ENCODE peak calls at places on chromosomes 5 and 9, in four cellular contexts. O is SJCRH30, S is body of pancreas, V is MM.1S. N is an unnamed sample.

GRCh38 chr5:111699324-111699723 is 57.7 kb downstream of the NREP start:
- DNase-seq in O (no peak), S (no peak), V (no peak), N (no peak)

GRCh38 chr5:120463991-120464626 is at the start of gene PRR16:
- DNase-seq in O (peak; percentile 30), S (peak; percentile 29), V (peak; percentile 68), N (peak; percentile 84)

GRCh38 chr5:96347502-96348292 is 85.4 kb downstream of the PCSK1 start:
- DNase-seq in O (no peak), S (no peak), V (no peak), N (no peak)

GRCh38 chr9:86807577-86807976 is 139.7 kb downstream of the GAS1 start:
- DNase-seq in O (peak; percentile 94), S (no peak), V (no peak), N (no peak)

GRCh38 chr9:123434619-123435240 is 78.7 kb downstream of the CRB2 start:
- DNase-seq in O (no peak), S (no peak), V (no peak), N (no peak)

GRCh38 chr5:4938941-4939546 is 201.1 kb upstream of the ADAMTS16 start:
- DNase-seq in O (no peak), S (no peak), V (no peak), N (no peak)

GRCh38 chr9:81182421-81182820 is 506.9 kb downstream of the TLE1 start:
- DNase-seq in O (peak; percentile 85), S (no peak), V (no peak), N (no peak)

GRCh38 chr5:135339189-135339588 is 59.8 kb downstream of the MACROH2A1 start:
- DNase-seq in O (no peak), S (no peak), V (no peak), N (no peak)

GRCh38 chr9:108374606-108375005 is 481.2 kb downstream of the ACTL7B start:
- DNase-seq in O (no peak), S (no peak), V (no peak), N (no peak)

GRCh38 chr9:26650325-26650724 is 242.3 kb downstream of the CAAP1 start:
- DNase-seq in O (no peak), S (no peak), V (no peak), N (no peak)

GRCh38 chr5:126777257-126777973 is 479 bp downstream of the LMNB1 start:
- DNase-seq in O (peak; percentile 56), S (peak; percentile 75), V (peak; percentile 78), N (peak; percentile 81)

GRCh38 chr5:52870448-52870847 is 82.7 kb downstream of the ITGA1 start:
- DNase-seq in O (peak; percentile 83), S (no peak), V (no peak), N (peak; percentile 76)

GRCh38 chr5:158471179-158471924 is 612.4 kb upstream of the CLINT1 start:
- DNase-seq in O (peak; percentile 19), S (peak; percentile 70), V (no peak), N (no peak)

GRCh38 chr5:57434227-57434640 is 48.4 kb downstream of the ACTBL2 start:
- DNase-seq in O (no peak), S (peak; percentile 22), V (no peak), N (no peak)

GRCh38 chr5:1512541-1513291 is 11.0 kb downstream of the LPCAT1 start:
- DNase-seq in O (no peak), S (peak; percentile 0), V (peak; percentile 89), N (peak; percentile 49)

GRCh38 chr5:91183743-91184142 is 199.4 kb downstream of the ARRDC3 start:
- DNase-seq in O (no peak), S (peak; percentile 13), V (no peak), N (peak; percentile 14)

GRCh38 chr5:80152778-80153177 is 103.1 kb downstream of the SERINC5 start:
- DNase-seq in O (no peak), S (no peak), V (no peak), N (no peak)

GRCh38 chr9:89872913-89873707 is 268.3 kb downstream of the GADD45G start:
- DNase-seq in O (no peak), S (no peak), V (no peak), N (peak; percentile 68)

GRCh38 chr5:126961702-126962101 is 68.7 kb downstream of the MARCHF3 start:
- DNase-seq in O (no peak), S (no peak), V (peak; percentile 25), N (no peak)

GRCh38 chr9:126794441-126794840 is 10.4 kb upstream of the ZBTB43 start:
- DNase-seq in O (no peak), S (no peak), V (no peak), N (no peak)

GRCh38 chr9:93903886-93904648 is 51.1 kb downstream of the BARX1 start:
- DNase-seq in O (no peak), S (no peak), V (no peak), N (no peak)

GRCh38 chr5:133225671-133226152 is 173.9 kb downstream of the HSPA4 start:
- DNase-seq in O (no peak), S (no peak), V (no peak), N (no peak)

GRCh38 chr5:124981901-124982300 is 235.5 kb upstream of the ZNF608 start:
- DNase-seq in O (no peak), S (peak; percentile 11), V (no peak), N (no peak)

GRCh38 chr9:8734760-8735159 is 935.2 kb upstream of the DMAC1 start:
- DNase-seq in O (peak; percentile 41), S (no peak), V (no peak), N (no peak)

GRCh38 chr9:98219794-98220370 is 27.4 kb upstream of the CORO2A start:
- DNase-seq in O (no peak), S (no peak), V (no peak), N (no peak)

GRCh38 chr9:99822096-99822595 is 461 bp downstream of the NR4A3 start:
- DNase-seq in O (peak; percentile 66), S (peak; percentile 43), V (peak; percentile 32), N (no peak)

GRCh38 chr5:1208743-1209551 is 7.6 kb downstream of the SLC6A19 start:
- DNase-seq in O (no peak), S (no peak), V (no peak), N (peak; percentile 67)

GRCh38 chr9:96514108-96514824 is 64.3 kb downstream of the HABP4 start:
- DNase-seq in O (no peak), S (no peak), V (no peak), N (no peak)

GRCh38 chr9:29691758-29692407 is 2118.6 kb upstream of the C9orf72 start:
- DNase-seq in O (peak; percentile 33), S (peak; percentile 26), V (peak; percentile 15), N (no peak)

GRCh38 chr9:131608469-131609115 is 63.3 kb downstream of the PRRT1B start:
- DNase-seq in O (peak; percentile 94), S (peak; percentile 80), V (no peak), N (peak; percentile 57)

GRCh38 chr5:82562696-82563240 is 284.6 kb upstream of the RPS23 start:
- DNase-seq in O (no peak), S (no peak), V (no peak), N (no peak)

GRCh38 chr9:5652810-5653209 is 23.9 kb downstream of the RIC1 start:
- DNase-seq in O (no peak), S (no peak), V (no peak), N (no peak)

GRCh38 chr5:93512799-93513198 is 68.2 kb downstream of the NR2F1-AS1 start:
- DNase-seq in O (no peak), S (no peak), V (no peak), N (no peak)

GRCh38 chr5:100448250-100448649 is 86.9 kb upstream of the FAM174A start:
- DNase-seq in O (no peak), S (no peak), V (no peak), N (no peak)

GRCh38 chr5:144335561-144335960 is 164.9 kb downstream of the KCTD16 start:
- DNase-seq in O (no peak), S (peak; percentile 74), V (peak; percentile 57), N (no peak)

DNA sequence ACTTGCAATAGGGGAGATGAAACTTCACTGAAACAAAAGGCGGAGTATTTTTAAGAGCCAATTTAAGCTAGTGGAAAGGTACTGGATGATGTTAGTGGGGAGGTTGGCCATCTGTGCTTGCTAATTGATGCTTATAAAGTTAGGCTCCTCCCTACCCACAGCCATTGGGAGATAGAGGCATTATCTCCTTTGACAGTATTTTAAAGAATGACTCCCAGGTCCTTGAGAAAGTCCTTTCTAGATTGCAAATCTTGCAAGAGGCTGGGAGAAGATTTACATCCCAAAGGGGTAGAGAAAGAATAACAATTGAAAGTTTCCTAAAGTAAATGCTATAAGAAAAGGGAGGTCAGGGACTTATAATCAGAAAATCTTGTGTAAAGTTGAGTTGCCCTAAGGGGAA is 282.6 kb downstream of the BRINP1 start:
- DNase-seq in O (no peak), S (no peak), V (no peak), N (no peak)
- H3K9me3 ChIP-seq in O (no peaks in the 10 kb centered on the region), S (no peaks in the 10 kb centered on the region), V (no peaks in the 10 kb centered on the region), N (no peaks in the 10 kb centered on the region)

DNA sequence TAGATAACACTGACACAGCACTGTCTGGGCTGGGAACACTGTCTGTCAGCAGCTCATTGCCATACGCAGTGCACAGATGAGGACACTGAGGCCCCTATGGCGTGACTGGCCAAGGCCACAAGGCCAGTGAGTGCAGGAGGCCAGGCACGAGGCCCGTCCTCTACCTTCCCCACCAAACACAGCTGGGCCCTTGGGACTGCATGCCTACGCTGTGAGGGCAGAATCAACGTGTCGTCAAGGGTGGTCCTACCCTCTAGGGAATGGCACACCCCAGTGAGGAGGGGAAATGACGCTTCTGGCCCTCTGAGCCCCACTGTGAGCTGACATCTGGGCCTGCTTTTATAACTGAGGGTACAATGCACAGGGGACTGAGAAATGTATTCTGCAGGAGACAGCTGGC is 42.1 kb upstream of the SLC25A51 start:
- DNase-seq in O (no peak), S (no peak), V (no peak), N (no peak)
- H3K4me1 ChIP-seq in O (peaks cover 27% of the 10 kb centered on the region), S (peaks cover 34% of the 10 kb centered on the region), V (no peaks in the 10 kb centered on the region), N (peaks cover 20% of the 10 kb centered on the region)

GRCh38 chr9:95107976-95108375 is 209.5 kb downstream of the FANCC start:
- DNase-seq in O (no peak), S (no peak), V (no peak), N (no peak)
- H3K27ac ChIP-seq in O (no peak overlapping the region), S (peak overlapping the region; percentile 57), V (no peak overlapping the region), N (no peak overlapping the region)

GRCh38 chr9:36164361-36164760 is 4.8 kb upstream of the CCIN start:
- DNase-seq in O (no peak), S (no peak), V (no peak), N (peak; percentile 67)

GRCh38 chr9:36163840-36164175 is 5.4 kb upstream of the CCIN start:
- DNase-seq in O (peak; percentile 62), S (no peak), V (no peak), N (no peak)

GRCh38 chr9:36164989-36165388 is 4.2 kb upstream of the CCIN start:
- DNase-seq in O (no peak), S (no peak), V (no peak), N (no peak)

GRCh38 chr9:36165766-36166149 is 3.4 kb upstream of the CCIN start:
- DNase-seq in O (no peak), S (no peak), V (no peak), N (no peak)

DNA sequence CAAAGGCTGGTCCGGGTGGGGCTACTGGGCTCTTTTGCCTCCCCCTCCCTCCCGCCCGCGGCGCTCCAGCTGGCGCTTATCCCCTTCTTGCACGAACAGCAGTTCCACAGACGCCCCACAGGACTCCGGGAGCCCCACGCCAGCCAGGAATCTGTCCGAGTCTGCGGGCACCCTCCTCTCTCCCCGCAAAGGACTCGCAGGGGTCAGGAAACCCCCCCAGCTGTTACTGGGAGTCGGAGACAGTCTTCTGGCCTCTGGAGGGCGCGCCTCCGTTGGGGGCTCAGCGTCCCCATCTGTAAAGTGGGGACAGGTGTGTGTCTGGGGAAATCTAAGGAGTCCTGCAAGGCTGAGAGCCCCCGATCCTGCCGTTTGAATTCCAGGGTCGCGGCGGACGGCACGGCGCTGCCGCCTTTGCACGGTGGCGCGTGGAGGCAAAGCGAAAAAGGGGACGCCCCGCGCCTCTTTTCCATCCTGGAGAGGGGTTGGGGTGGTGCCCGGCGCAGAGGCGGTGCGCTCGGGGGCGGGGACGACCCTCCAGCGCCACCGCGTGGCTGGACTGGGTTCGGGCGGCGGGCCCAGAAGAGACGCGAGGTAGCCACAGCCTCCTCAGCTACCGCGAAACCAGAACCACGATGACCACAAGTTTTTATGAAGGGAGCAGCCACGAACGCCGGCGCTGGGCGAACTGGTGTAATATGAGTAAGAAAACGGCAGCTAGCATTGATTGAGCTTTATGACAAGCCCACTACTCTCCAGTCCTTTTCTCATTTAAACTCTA is 2.8 kb upstream of the CCIN start:
- DNase-seq in O (peak; percentile 78), S (peak; percentile 79), V (peak; percentile 86), N (peak; percentile 84)
- H3K9me3 ChIP-seq in O (no peaks in the 10 kb centered on the region), S (no peaks in the 10 kb centered on the region), V (no peaks in the 10 kb centered on the region), N (no peaks in the 10 kb centered on the region)